ENCODE peak calls at places on chromosomes 5 and 9, in six cellular contexts. K is K562, V is GM23338, Z is stomach, O is transverse colon, W is endothelial cell of umbilical vein. B is an unnamed sample. For H3K36me3, the result is how much of the 10 kb centered on the place peaks cover.

GRCh38 chr5:112276996-112277395 is 142.1 kb downstream of the EPB41L4A start:
- DNase-seq in K (no peak), V (peak), Z (no peak), O (no peak), W (no peak), B (no peak)

GRCh38 chr5:129820-130219 is 37.9 kb downstream of the PLEKHG4B start:
- DNase-seq in K (no peak), V (peak), Z (no peak), O (no peak), W (no peak), B (no peak)

GRCh38 chr9:92483896-92484545 is 1.7 kb upstream of the ASPN start:
- DNase-seq in K (no peak), V (no peak), Z (no peak), O (no peak), W (peak), B (no peak)

GRCh38 chr5:166369326-166369725 is 1922.1 kb upstream of the WWC1 start:
- DNase-seq in K (no peak), V (peak), Z (no peak), O (no peak), W (no peak), B (no peak)

GRCh38 chr9:136762915-136763648 is 1.2 kb downstream of the LCN15 start:
- DNase-seq in K (peak), V (peak), Z (peak), O (peak), W (peak), B (no peak)

GRCh38 chr9:87422999-87423398 is 74.7 kb upstream of the DAPK1 start:
- DNase-seq in K (no peak), V (no peak), Z (no peak), O (no peak), W (peak), B (no peak)

GRCh38 chr5:126576974-126577373 is 18.0 kb downstream of the ALDH7A1 start:
- DNase-seq in K (no peak), V (no peak), Z (peak), O (no peak), W (no peak), B (no peak)

GRCh38 chr5:127960126-127960744 is 123.3 kb upstream of the SLC12A2 start:
- DNase-seq in K (no peak), V (no peak), Z (no peak), O (no peak), W (peak), B (no peak)

GRCh38 chr5:137320056-137321045 is 178.8 kb downstream of the SPOCK1 start:
- DNase-seq in K (peak), V (peak), Z (peak), O (no peak), W (peak), B (peak)

GRCh38 chr5:101292199-101292598 is 389.1 kb upstream of the ST8SIA4 start:
- DNase-seq in K (no peak), V (no peak), Z (no peak), O (no peak), W (no peak), B (no peak)

GRCh38 chr5:74017112-74017511 is 391.1 kb downstream of the ARHGEF28 start:
- DNase-seq in K (no peak), V (no peak), Z (no peak), O (no peak), W (no peak), B (peak)

GRCh38 chr5:41637869-41638268 is 127.5 kb upstream of the PLCXD3 start:
- DNase-seq in K (no peak), V (peak), Z (no peak), O (no peak), W (no peak), B (no peak)
- TF ChIP-seq CTCF in K (peak), V (peak), Z (no peak), O (no peak), W (no peak), B (no peak)

GRCh38 chr5:14702238-14702839 is 37.8 kb downstream of the OTULIN start:
- DNase-seq in K (no peak), V (no peak), Z (no peak), O (no peak), W (no peak), B (peak)

GRCh38 chr5:14707811-14708210 is 43.3 kb downstream of the OTULIN start:
- DNase-seq in K (no peak), V (no peak), Z (no peak), O (no peak), W (no peak), B (no peak)

GRCh38 chr5:14706615-14707021 is 42.1 kb downstream of the OTULIN start:
- DNase-seq in K (no peak), V (no peak), Z (no peak), O (no peak), W (peak), B (no peak)

GRCh38 chr5:14708551-14708950 is 44.0 kb downstream of the OTULIN start:
- DNase-seq in K (no peak), V (no peak), Z (no peak), O (no peak), W (no peak), B (no peak)

DNA sequence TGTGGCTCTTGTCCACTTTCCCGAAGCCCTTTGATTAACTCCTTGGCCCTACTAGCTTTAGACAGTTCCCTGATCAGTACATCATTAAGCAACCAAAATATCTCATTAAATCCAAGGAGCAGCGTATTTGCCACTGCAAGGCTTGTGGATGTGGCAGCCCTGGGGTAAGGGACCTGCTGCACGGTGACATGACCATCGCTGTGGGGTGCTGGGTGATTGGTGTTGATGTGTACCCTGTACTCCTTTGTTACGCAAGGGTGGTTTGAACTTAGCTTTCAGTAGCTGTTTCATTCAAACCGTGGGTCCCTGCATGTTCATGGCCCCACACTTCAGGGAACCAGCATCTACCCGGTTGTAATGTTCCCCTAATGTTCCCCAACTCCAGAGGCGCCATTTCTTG is 41.0 kb downstream of the OTULIN start:
- DNase-seq in K (no peak), V (no peak), Z (no peak), O (no peak), W (no peak), B (no peak)
- H3K36me3 ChIP-seq in K (half or more), V (under half), Z (half or more), O (under half), W (under half), B (under half)

GRCh38 chr9:124489222-124489621 is 18.0 kb downstream of the NR5A1 start:
- DNase-seq in K (no peak), V (no peak), Z (no peak), O (no peak), W (no peak), B (no peak)

GRCh38 chr9:124489974-124490373 is 17.2 kb downstream of the NR5A1 start:
- DNase-seq in K (no peak), V (no peak), Z (no peak), O (no peak), W (no peak), B (no peak)

GRCh38 chr9:124493218-124493617 is 14.0 kb downstream of the NR5A1 start:
- DNase-seq in K (no peak), V (no peak), Z (no peak), O (no peak), W (no peak), B (no peak)

GRCh38 chr9:124492818-124493217 is 14.4 kb downstream of the NR5A1 start:
- DNase-seq in K (no peak), V (no peak), Z (no peak), O (no peak), W (no peak), B (no peak)

DNA sequence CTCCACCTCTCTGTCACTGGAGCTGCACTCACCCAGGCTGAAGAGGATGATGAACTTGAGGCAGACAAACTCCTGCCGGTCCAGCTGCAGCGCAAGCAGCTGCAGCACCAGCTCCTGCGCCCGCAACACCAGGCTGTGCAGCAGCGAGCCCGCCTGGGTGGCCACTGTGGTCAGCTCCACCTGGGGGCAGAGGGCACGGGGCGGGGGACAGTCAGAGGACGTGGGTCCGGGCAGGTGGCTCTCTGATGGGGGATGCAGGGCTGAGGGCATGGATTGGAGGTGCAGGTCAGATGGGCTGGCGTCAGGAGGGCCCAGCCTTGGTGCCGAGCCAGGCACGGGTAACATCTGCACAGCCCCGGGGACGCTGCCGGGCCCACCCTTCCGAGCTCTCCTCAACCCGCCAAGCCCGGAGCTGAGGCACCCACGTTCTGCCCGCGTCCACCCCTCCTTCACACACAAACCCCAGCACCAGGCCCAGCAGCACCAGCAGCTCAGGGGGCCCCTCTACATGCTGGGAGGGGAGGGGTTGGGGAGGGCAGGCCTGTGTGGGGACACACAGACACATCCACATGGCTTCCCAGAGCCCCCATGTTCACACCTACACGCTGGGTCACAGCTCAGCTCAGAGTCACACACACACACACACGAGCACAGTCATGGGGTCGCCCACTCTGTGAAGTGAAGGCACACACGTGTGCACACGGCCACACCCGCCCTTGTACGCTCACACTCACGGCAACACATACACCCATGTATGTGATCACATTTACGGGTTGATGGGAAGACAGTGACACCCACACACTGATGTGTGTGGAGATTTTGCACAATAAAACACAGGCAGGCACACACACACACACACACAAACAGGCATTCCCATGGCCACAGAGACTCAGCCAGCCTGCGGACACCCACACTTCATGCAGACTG is 15.9 kb downstream of the NR5A1 start:
- DNase-seq in K (no peak), V (no peak), Z (no peak), O (no peak), W (no peak), B (no peak)
- TF ChIP-seq POLR2AphosphoS5 in K (no peak), V (no peak), Z (no peak), O (no peak), W (no peak), B (no peak)

DNA sequence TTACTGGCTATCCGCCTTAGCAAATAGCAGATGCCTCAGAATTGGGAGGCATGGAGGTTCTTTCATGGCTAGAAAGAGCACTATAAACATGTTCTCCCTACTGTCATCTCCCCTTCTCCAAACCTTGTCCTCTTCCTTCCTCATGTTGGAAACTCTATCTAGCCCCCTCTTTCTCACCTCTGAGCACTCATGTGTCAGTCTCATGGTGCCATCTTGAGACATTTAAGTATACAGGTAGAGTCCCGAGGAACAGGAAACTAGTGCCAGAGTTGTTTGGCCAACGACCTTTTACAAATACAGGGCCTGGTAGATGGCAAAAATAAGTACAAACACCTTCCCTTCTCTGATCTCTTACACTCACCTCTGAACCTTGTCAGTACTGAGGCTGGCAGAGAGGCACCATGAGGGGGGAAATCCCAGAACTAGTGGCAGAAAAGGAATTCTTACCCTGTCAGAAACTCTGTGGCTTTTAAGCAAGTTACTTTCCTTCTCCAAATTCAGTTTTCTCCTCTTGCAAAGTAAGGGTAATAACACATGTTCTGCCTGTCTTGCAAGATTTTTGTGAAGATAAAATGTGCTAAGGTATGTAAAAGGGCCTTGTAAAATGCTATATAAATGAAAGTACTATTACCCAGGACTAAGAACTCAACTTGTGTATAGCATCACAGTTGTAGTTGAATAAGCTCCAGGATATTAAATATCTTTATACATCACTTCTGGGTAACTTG is 94.1 kb upstream of the SNX2 start:
- DNase-seq in K (no peak), V (peak), Z (no peak), O (no peak), W (no peak), B (no peak)
- TF ChIP-seq CTCF in K (no peak), V (peak), Z (no peak), O (no peak), W (no peak), B (no peak)

DNA sequence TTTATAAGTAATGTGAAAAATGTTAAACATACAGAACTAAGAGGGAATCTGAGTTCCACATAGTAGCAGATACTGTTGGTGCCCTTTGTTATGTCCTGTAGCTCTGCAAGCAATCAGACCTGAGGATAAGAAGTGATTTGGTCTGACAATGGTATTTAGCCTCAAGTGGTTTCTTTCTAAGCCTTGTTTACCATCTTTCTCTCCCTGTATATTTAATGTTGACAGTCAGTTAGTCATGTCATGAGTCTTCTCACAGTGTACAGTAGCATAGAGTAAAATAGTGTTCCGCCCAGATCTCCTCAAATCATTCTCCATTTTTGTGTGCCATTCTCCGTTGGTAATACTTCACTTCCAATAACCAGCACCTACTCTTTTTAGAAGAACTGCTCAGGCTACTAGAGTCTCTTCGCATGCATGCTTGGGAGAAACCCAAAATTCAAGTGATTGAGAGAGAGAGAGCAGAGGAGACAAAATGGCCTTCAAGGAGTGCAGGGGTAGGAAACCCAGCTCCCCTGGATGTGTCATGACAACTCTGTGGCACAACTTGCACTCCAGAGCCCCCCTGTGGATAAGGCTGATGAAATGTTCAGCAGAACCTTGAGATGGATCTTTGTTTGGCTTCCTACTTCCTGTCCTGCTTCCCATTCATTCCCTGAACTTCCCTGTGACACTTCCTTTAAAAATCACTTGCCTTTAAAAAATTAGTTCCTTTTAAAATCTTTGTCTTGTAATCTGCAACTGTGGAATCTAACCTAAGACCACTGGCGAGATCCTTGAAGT is 129.2 kb upstream of the FST start:
- DNase-seq in K (no peak), V (no peak), Z (no peak), O (no peak), W (no peak), B (no peak)
- H3K36me3 ChIP-seq in K (under half), V (under half), Z (under half), O (under half), W (under half), B (under half)

GRCh38 chr9:134392900-134393299 is 66.6 kb downstream of the RXRA start:
- DNase-seq in K (no peak), V (no peak), Z (no peak), O (no peak), W (peak), B (no peak)

GRCh38 chr9:134389659-134390058 is 63.4 kb downstream of the RXRA start:
- DNase-seq in K (no peak), V (no peak), Z (no peak), O (no peak), W (no peak), B (no peak)

GRCh38 chr9:134390947-134391318 is 64.7 kb downstream of the RXRA start:
- DNase-seq in K (no peak), V (no peak), Z (no peak), O (no peak), W (no peak), B (no peak)

GRCh38 chr9:134390537-134390936 is 64.3 kb downstream of the RXRA start:
- DNase-seq in K (no peak), V (no peak), Z (no peak), O (no peak), W (no peak), B (no peak)

GRCh38 chr9:134391319-134392231 is 65.3 kb downstream of the RXRA start:
- DNase-seq in K (peak), V (no peak), Z (no peak), O (peak), W (no peak), B (no peak)
- TF ChIP-seq POLR2AphosphoS5 in K (no peak), V (no peak), Z (no peak), O (no peak), W (no peak), B (no peak)

GRCh38 chr5:72556351-72557146 is 49.3 kb upstream of the ZNF366 start:
- DNase-seq in K (no peak), V (peak), Z (peak), O (peak), W (peak), B (peak)
- TF ChIP-seq CTCF in K (no peak), V (peak), Z (no peak), O (no peak), W (no peak), B (no peak)

GRCh38 chr5:172343741-172344140 is 60.2 kb upstream of the UBTD2 start:
- DNase-seq in K (no peak), V (no peak), Z (no peak), O (no peak), W (no peak), B (no peak)
- H3K36me3 ChIP-seq in K (under half), V (under half), Z (half or more), O (under half), W (under half), B (under half)

DNA sequence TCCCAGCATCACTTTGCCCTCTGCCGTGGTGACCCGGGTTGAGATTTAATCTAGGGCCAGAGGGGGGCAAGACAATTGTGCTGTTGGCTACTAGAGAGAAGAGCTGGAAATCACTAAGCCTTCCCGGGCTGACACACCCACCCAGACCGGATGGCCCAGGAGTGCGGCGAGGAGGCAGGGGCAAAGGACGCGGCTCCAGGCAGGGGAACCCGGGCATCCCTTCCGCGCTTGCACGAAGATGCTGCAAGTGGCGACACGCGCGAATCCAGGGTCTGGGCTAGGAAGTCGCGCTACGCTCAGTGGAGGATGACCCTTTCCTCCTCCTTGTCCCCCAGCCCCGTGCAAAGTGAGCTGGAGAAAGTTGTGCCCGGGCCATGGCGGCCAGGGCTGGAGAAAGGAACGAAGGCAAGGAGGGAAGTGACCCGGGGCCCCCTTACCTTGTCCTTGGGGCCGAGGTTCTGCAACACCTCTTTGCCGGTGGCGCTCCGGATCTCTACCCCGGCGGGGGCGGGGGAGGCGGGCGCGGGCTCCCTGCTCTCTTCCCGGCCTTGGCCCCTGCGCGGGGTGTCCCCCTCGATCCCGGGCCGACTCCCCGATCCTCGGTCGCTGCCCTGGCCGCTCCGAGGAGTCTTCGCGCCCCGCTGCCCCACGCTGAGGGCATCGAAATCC is 693 bp downstream of the DPYSL3 start:
- DNase-seq in K (no peak), V (peak), Z (no peak), O (peak), W (no peak), B (no peak)
- TF ChIP-seq POLR2AphosphoS5 in K (no peak), V (peak), Z (no peak), O (no peak), W (no peak), B (no peak)